ENCODE peak calls at places on chromosomes 6 and 20, in seven cellular contexts. U, G, D, F, R, I and X are unnamed samples.

GRCh38 chr6:105304366-105304765 is 98.5 kb downstream of the PREP start:
- DNase-seq in D (no peak), R (no peak), G (no peak), I (no peak), F (no peak), U (no peak), X (no peak)

GRCh38 chr6:62035952-62036351 is 250.1 kb downstream of the KHDRBS2 start:
- DNase-seq in D (no peak), U (no peak), G (no peak), I (no peak), F (no peak), R (no peak), X (no peak)

GRCh38 chr20:9510926-9511325 is 3.5 kb upstream of the LAMP5 start:
- DNase-seq in I (no peak), D (no peak), U (no peak), F (no peak), R (no peak), G (no peak), X (no peak)

GRCh38 chr6:16184129-16184528 is 54.3 kb upstream of the GMPR start:
- DNase-seq in I (no peak), G (peak; percentile 48), U (no peak), F (no peak), D (no peak), R (no peak), X (no peak)

GRCh38 chr20:22652685-22653568 is 68.6 kb upstream of the FOXA2 start:
- DNase-seq in I (no peak), D (no peak), G (peak; percentile 73), R (no peak), F (no peak), U (no peak), X (no peak)

GRCh38 chr6:139540276-139540675 is 165.8 kb upstream of the CITED2 start:
- DNase-seq in I (no peak), R (peak; percentile 32), U (no peak), D (no peak), F (peak; percentile 81), G (no peak), X (peak; percentile 38)

GRCh38 chr6:169453221-169453620 is 199.6 kb upstream of the THBS2 start:
- DNase-seq in I (no peak), U (no peak), D (no peak), F (no peak), R (no peak), G (no peak), X (no peak)

GRCh38 chr6:163585932-163586437 is 171.5 kb downstream of the QKI start:
- DNase-seq in D (no peak), U (peak; percentile 68), R (no peak), F (no peak), I (no peak), G (peak; percentile 46), X (no peak)

GRCh38 chr6:93940381-93940780 is 521.0 kb upstream of the EPHA7 start:
- DNase-seq in F (no peak), I (no peak), R (no peak), U (no peak), G (no peak), D (no peak), X (no peak)

GRCh38 chr20:51926670-51927305 is 124.5 kb upstream of the SALL4 start:
- DNase-seq in I (no peak), U (no peak), F (no peak), G (no peak), R (no peak), D (no peak), X (no peak)

GRCh38 chr6:75775219-75775618 is 26.2 kb downstream of the MYO6 start:
- DNase-seq in U (no peak), G (peak; percentile 32), I (no peak), D (no peak), F (no peak), R (no peak), X (no peak)

GRCh38 chr20:50868509-50869495 is 62.4 kb downstream of the ADNP start:
- DNase-seq in U (no peak), F (no peak), G (peak; percentile 71), I (no peak), D (no peak), R (no peak), X (no peak)

GRCh38 chr6:42158011-42158410 is 15.2 kb upstream of the GUCA1A start:
- DNase-seq in R (no peak), U (no peak), G (peak; percentile 48), I (no peak), D (no peak), F (no peak), X (no peak)

GRCh38 chr6:145887969-145888368 is 73.4 kb upstream of the FBXO30 start:
- DNase-seq in G (peak; percentile 24), D (no peak), F (peak; percentile 55), I (no peak), R (no peak), U (peak; percentile 14), X (peak; percentile 13)

GRCh38 chr20:14919473-14920157 is 582.2 kb upstream of the FLRT3 start:
- DNase-seq in F (no peak), R (no peak), U (no peak), D (peak; percentile 66), I (no peak), G (peak; percentile 72), X (no peak)

GRCh38 chr20:50008007-50008406 is 25.2 kb downstream of the SNAI1 start:
- DNase-seq in G (no peak), U (no peak), R (no peak), D (no peak), I (no peak), F (no peak), X (no peak)

GRCh38 chr20:64160118-64160517 is 4.1 kb upstream of the MYT1 start:
- DNase-seq in F (no peak), R (no peak), I (peak; percentile 43), U (no peak), G (no peak), D (no peak), X (no peak)
- H3K27ac ChIP-seq in F (no peak overlapping the region), R (no peak overlapping the region), I (peak overlapping the region; percentile 66), U (no peak overlapping the region), G (no peak overlapping the region), D (no peak overlapping the region), X (no peak overlapping the region)

GRCh38 chr20:36852187-36852586 is 23.8 kb upstream of the TLDC2 start:
- DNase-seq in G (no peak), F (no peak), D (no peak), R (no peak), U (peak; percentile 64), I (no peak), X (no peak)
- H3K4me1 ChIP-seq in G (peaks cover 12% of the 10 kb centered on the region), F (peaks cover 13% of the 10 kb centered on the region), D (peaks cover 64% of the 10 kb centered on the region), R (peaks cover 18% of the 10 kb centered on the region), U (peaks cover 77% of the 10 kb centered on the region), I (peaks cover 6% of the 10 kb centered on the region), X (no peaks in the 10 kb centered on the region)

GRCh38 chr6:35300848-35301247 is 3.2 kb downstream of the DEF6 start:
- DNase-seq in I (no peak), U (no peak), F (peak; percentile 75), D (no peak), R (peak; percentile 68), G (no peak), X (peak; percentile 66)

GRCh38 chr6:35296931-35297330 is 687 bp upstream of the DEF6 start:
- DNase-seq in F (no peak), G (no peak), U (no peak), D (no peak), R (no peak), I (no peak), X (no peak)

GRCh38 chr6:35298625-35299140 is 1.1 kb downstream of the DEF6 start:
- DNase-seq in G (no peak), I (no peak), U (no peak), F (no peak), R (peak; percentile 27), D (no peak), X (peak; percentile 32)

GRCh38 chr6:35297541-35298481 is at the start of gene DEF6:
- DNase-seq in G (peak; percentile 91), U (peak; percentile 75), R (peak; percentile 89), I (peak; percentile 67), F (peak; percentile 92), D (peak; percentile 91), X (peak; percentile 94)

GRCh38 chr6:35299674-35300073 is 2.1 kb downstream of the DEF6 start:
- DNase-seq in F (no peak), G (no peak), U (no peak), D (no peak), R (no peak), I (no peak), X (no peak)
- H3K4me3 ChIP-seq in F (peak overlapping the region; percentile 93), G (no peak overlapping the region), U (no peak overlapping the region), D (peak overlapping the region; percentile 47), R (peak overlapping the region; percentile 95), I (no peak overlapping the region), X (no peak overlapping the region)

GRCh38 chr20:37381621-37382538 is 35.9 kb downstream of the SRC start:
- DNase-seq in G (no peak), U (no peak), F (no peak), D (peak; percentile 57), R (no peak), I (no peak), X (no peak)
- H3K27ac ChIP-seq in G (peak overlapping the region; percentile 93), U (no peak overlapping the region), F (no peak overlapping the region), D (no peak overlapping the region), R (no peak overlapping the region), I (no peak overlapping the region), X (no peak overlapping the region)

DNA sequence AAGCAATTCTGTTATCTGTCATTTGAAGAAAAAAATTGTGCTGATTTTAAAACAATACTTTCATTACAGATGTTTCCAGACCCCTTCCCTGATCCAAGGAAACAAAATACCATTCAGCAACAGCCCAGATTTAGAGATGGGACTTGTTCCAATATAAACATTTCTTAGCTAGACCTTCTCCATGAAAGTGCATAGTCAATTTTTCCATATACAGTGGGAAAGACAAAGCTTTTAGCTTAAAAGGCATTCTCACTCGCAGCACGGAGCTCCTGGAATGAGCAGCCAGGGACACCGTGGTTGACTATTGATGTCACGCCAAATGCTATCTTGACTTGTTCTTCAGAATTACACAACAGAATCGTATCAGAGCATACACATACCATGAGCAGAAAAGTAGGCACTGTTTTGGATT is 21.5 kb downstream of the LAMA4 start:
- DNase-seq in I (no peak), R (no peak), D (no peak), F (no peak), U (no peak), G (peak; percentile 52), X (no peak)
- H3K4me1 ChIP-seq in I (peaks cover 2% of the 10 kb centered on the region), R (no peaks in the 10 kb centered on the region), D (peaks cover 60% of the 10 kb centered on the region), F (no peaks in the 10 kb centered on the region), U (peaks cover 86% of the 10 kb centered on the region), G (peaks cover 25% of the 10 kb centered on the region), X (no peaks in the 10 kb centered on the region)

DNA sequence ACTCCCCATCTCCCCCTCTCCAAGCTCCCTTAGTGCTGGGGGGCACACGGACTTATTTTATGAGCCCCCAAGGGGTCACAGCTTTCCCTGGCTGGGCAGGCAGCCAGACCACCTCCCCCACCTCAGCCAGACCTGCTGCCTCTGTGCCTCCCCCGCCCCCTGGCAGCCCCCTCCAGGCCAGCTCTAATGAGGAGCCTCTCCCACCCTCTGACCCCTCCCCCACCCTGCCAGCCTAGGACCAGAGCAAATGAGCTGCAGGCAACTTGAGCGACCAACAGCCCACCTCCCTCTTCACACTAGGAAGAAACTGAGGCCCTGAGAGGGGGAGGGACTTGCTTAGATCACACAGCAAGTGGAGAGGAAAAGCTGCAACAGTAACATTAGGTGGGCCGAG is 1.9 kb downstream of the GDF5 start:
- DNase-seq in I (no peak), G (no peak), D (no peak), R (no peak), F (no peak), U (no peak), X (no peak)
- H3K4me3 ChIP-seq in I (no peak overlapping the region), G (no peak overlapping the region), D (peak overlapping the region; percentile 23), R (no peak overlapping the region), F (no peak overlapping the region), U (no peak overlapping the region), X (no peak overlapping the region)